ENCODE peak calls at places on chromosome 16, in six cellular contexts. One of them, this sample, is unnamed.
A peak's percentile ranks its signal among the peaks of the same experiment; 100 is the strongest.

GRCh38 chr16:66523861-66524354 is 26.0 kb downstream of the TK2 start:
- DNase-seq in mesenchymal stem cell: no peak
- DNase-seq in left ventricle myocardium inferior: no peak
- DNase-seq in ascending aorta: no peak
- DNase-seq in H9: no peak
- DNase-seq in CD8-positive, alpha-beta memory T cell: peak; percentile 65
- DNase-seq in this sample: no peak

GRCh38 chr16:46911038-46911437 is 26.9 kb downstream of the GPT2 start:
- DNase-seq in H9: no peak
- DNase-seq in left ventricle myocardium inferior: no peak
- DNase-seq in ascending aorta: no peak
- DNase-seq in mesenchymal stem cell: no peak
- DNase-seq in CD8-positive, alpha-beta memory T cell: no peak
- DNase-seq in this sample: no peak

GRCh38 chr16:49278944-49279725 is 2.5 kb downstream of the CBLN1 start:
- DNase-seq in ascending aorta: no peak
- DNase-seq in mesenchymal stem cell: no peak
- DNase-seq in left ventricle myocardium inferior: no peak
- DNase-seq in CD8-positive, alpha-beta memory T cell: no peak
- DNase-seq in H9: peak; percentile 54
- DNase-seq in this sample: no peak

GRCh38 chr16:87056083-87056482 is 261.1 kb downstream of the C16orf95 start:
- DNase-seq in left ventricle myocardium inferior: no peak
- DNase-seq in CD8-positive, alpha-beta memory T cell: no peak
- DNase-seq in H9: peak; percentile 28
- DNase-seq in ascending aorta: peak; percentile 35
- DNase-seq in mesenchymal stem cell: no peak
- DNase-seq in this sample: no peak

GRCh38 chr16:50273888-50274770 is 7.8 kb downstream of the ADCY7 start:
- DNase-seq in CD8-positive, alpha-beta memory T cell: peak; percentile 77
- DNase-seq in H9: no peak
- DNase-seq in mesenchymal stem cell: no peak
- DNase-seq in left ventricle myocardium inferior: no peak
- DNase-seq in ascending aorta: no peak
- DNase-seq in this sample: no peak

GRCh38 chr16:1377406-1378010 is 25.8 kb downstream of the GNPTG start:
- DNase-seq in H9: no peak
- DNase-seq in ascending aorta: no peak
- DNase-seq in CD8-positive, alpha-beta memory T cell: no peak
- DNase-seq in left ventricle myocardium inferior: no peak
- DNase-seq in mesenchymal stem cell: no peak
- DNase-seq in this sample: peak; percentile 35

GRCh38 chr16:54444851-54445523 is 158.4 kb upstream of the IRX3 start:
- DNase-seq in ascending aorta: no peak
- DNase-seq in CD8-positive, alpha-beta memory T cell: no peak
- DNase-seq in left ventricle myocardium inferior: no peak
- DNase-seq in mesenchymal stem cell: peak; percentile 5
- DNase-seq in H9: no peak
- DNase-seq in this sample: no peak

GRCh38 chr16:89141884-89142267 is 29.7 kb upstream of the CDH15 start:
- DNase-seq in mesenchymal stem cell: no peak
- DNase-seq in CD8-positive, alpha-beta memory T cell: peak; percentile 30
- DNase-seq in left ventricle myocardium inferior: no peak
- DNase-seq in ascending aorta: no peak
- DNase-seq in H9: no peak
- DNase-seq in this sample: no peak

GRCh38 chr16:2664522-2665096 is 17.7 kb upstream of the KCTD5 start:
- DNase-seq in H9: no peak
- DNase-seq in CD8-positive, alpha-beta memory T cell: no peak
- DNase-seq in ascending aorta: no peak
- DNase-seq in mesenchymal stem cell: no peak
- DNase-seq in left ventricle myocardium inferior: no peak
- DNase-seq in this sample: no peak

GRCh38 chr16:66359012-66359411 is 7.5 kb upstream of the CDH5 start:
- DNase-seq in CD8-positive, alpha-beta memory T cell: no peak
- DNase-seq in H9: no peak
- DNase-seq in ascending aorta: no peak
- DNase-seq in left ventricle myocardium inferior: no peak
- DNase-seq in mesenchymal stem cell: peak; percentile 18
- DNase-seq in this sample: no peak

GRCh38 chr16:79286646-79287423 is 313.7 kb downstream of the MAF start:
- DNase-seq in ascending aorta: no peak
- DNase-seq in CD8-positive, alpha-beta memory T cell: peak; percentile 58
- DNase-seq in H9: peak; percentile 43
- DNase-seq in mesenchymal stem cell: no peak
- DNase-seq in left ventricle myocardium inferior: peak; percentile 51
- DNase-seq in this sample: peak; percentile 16

GRCh38 chr16:78925071-78925714 is 675.3 kb downstream of the MAF start:
- DNase-seq in H9: peak; percentile 46
- DNase-seq in mesenchymal stem cell: peak; percentile 11
- DNase-seq in CD8-positive, alpha-beta memory T cell: peak; percentile 49
- DNase-seq in ascending aorta: no peak
- DNase-seq in left ventricle myocardium inferior: peak; percentile 19
- DNase-seq in this sample: no peak

GRCh38 chr16:3088450-3088849 is 10.6 kb downstream of the ZSCAN10 start:
- DNase-seq in mesenchymal stem cell: no peak
- DNase-seq in CD8-positive, alpha-beta memory T cell: no peak
- DNase-seq in left ventricle myocardium inferior: no peak
- DNase-seq in H9: no peak
- DNase-seq in ascending aorta: no peak
- DNase-seq in this sample: no peak

GRCh38 chr16:3023669-3024478 is at the start of the genes HCFC1R1 and THOC6:
- DNase-seq in H9: peak; percentile 99
- DNase-seq in left ventricle myocardium inferior: peak; percentile 97
- DNase-seq in mesenchymal stem cell: peak; percentile 98
- DNase-seq in CD8-positive, alpha-beta memory T cell: peak; percentile 97
- DNase-seq in ascending aorta: peak; percentile 99
- DNase-seq in this sample: peak; percentile 97

GRCh38 chr16:3458852-3459361 is 15.4 kb downstream of the NAA60 start:
- DNase-seq in mesenchymal stem cell: peak; percentile 47
- DNase-seq in H9: no peak
- DNase-seq in ascending aorta: peak; percentile 40
- DNase-seq in left ventricle myocardium inferior: no peak
- DNase-seq in CD8-positive, alpha-beta memory T cell: no peak
- DNase-seq in this sample: no peak

GRCh38 chr16:59249049-59249448 is 514.9 kb upstream of the GOT2 start:
- DNase-seq in CD8-positive, alpha-beta memory T cell: no peak
- DNase-seq in ascending aorta: no peak
- DNase-seq in mesenchymal stem cell: no peak
- DNase-seq in H9: peak; percentile 65
- DNase-seq in left ventricle myocardium inferior: no peak
- DNase-seq in this sample: no peak

GRCh38 chr16:48824271-48824670 is 214.3 kb upstream of the N4BP1 start:
- DNase-seq in H9: no peak
- DNase-seq in mesenchymal stem cell: no peak
- DNase-seq in ascending aorta: no peak
- DNase-seq in CD8-positive, alpha-beta memory T cell: no peak
- DNase-seq in left ventricle myocardium inferior: peak; percentile 25
- DNase-seq in this sample: no peak

GRCh38 chr16:30786115-30786935 is 680 bp downstream of the ZNF629 start:
- DNase-seq in mesenchymal stem cell: peak; percentile 85
- DNase-seq in ascending aorta: no peak
- DNase-seq in left ventricle myocardium inferior: no peak
- DNase-seq in CD8-positive, alpha-beta memory T cell: no peak
- DNase-seq in H9: no peak
- DNase-seq in this sample: peak; percentile 46

GRCh38 chr16:4936991-4937781 is at the start of gene PPL:
- DNase-seq in mesenchymal stem cell: no peak
- DNase-seq in ascending aorta: no peak
- DNase-seq in CD8-positive, alpha-beta memory T cell: no peak
- DNase-seq in H9: peak; percentile 98
- DNase-seq in left ventricle myocardium inferior: peak; percentile 72
- DNase-seq in this sample: no peak

GRCh38 chr16:12067714-12068401 is 91.3 kb downstream of the SNX29 start:
- DNase-seq in left ventricle myocardium inferior: no peak
- DNase-seq in CD8-positive, alpha-beta memory T cell: peak; percentile 70
- DNase-seq in ascending aorta: peak; percentile 82
- DNase-seq in H9: peak; percentile 70
- DNase-seq in mesenchymal stem cell: peak; percentile 79
- DNase-seq in this sample: no peak

GRCh38 chr16:89960966-89961365 is 12.4 kb downstream of the DEF8 start:
- DNase-seq in left ventricle myocardium inferior: no peak
- DNase-seq in H9: no peak
- DNase-seq in ascending aorta: no peak
- DNase-seq in mesenchymal stem cell: no peak
- DNase-seq in CD8-positive, alpha-beta memory T cell: no peak
- DNase-seq in this sample: no peak

GRCh38 chr16:61409604-61410003 is 626.6 kb downstream of the CDH8 start:
- DNase-seq in H9: no peak
- DNase-seq in left ventricle myocardium inferior: no peak
- DNase-seq in CD8-positive, alpha-beta memory T cell: no peak
- DNase-seq in mesenchymal stem cell: no peak
- DNase-seq in ascending aorta: no peak
- DNase-seq in this sample: no peak

GRCh38 chr16:54699656-54700055 is 231.0 kb upstream of the IRX5 start:
- DNase-seq in mesenchymal stem cell: no peak
- DNase-seq in H9: no peak
- DNase-seq in ascending aorta: no peak
- DNase-seq in left ventricle myocardium inferior: no peak
- DNase-seq in CD8-positive, alpha-beta memory T cell: no peak
- DNase-seq in this sample: no peak

GRCh38 chr16:70395345-70395901 is 43.5 kb downstream of the ST3GAL2 start:
- DNase-seq in H9: peak; percentile 90
- DNase-seq in mesenchymal stem cell: peak; percentile 41
- DNase-seq in left ventricle myocardium inferior: peak; percentile 63
- DNase-seq in ascending aorta: no peak
- DNase-seq in CD8-positive, alpha-beta memory T cell: peak; percentile 66
- DNase-seq in this sample: no peak

GRCh38 chr16:78324649-78325274 is 225.3 kb downstream of the WWOX start:
- DNase-seq in CD8-positive, alpha-beta memory T cell: no peak
- DNase-seq in ascending aorta: no peak
- DNase-seq in H9: peak; percentile 31
- DNase-seq in mesenchymal stem cell: no peak
- DNase-seq in left ventricle myocardium inferior: no peak
- DNase-seq in this sample: no peak

GRCh38 chr16:83835972-83836566 is 28.3 kb downstream of the HSBP1 start:
- DNase-seq in mesenchymal stem cell: peak; percentile 83
- DNase-seq in CD8-positive, alpha-beta memory T cell: no peak
- DNase-seq in H9: no peak
- DNase-seq in left ventricle myocardium inferior: no peak
- DNase-seq in ascending aorta: no peak
- DNase-seq in this sample: no peak

GRCh38 chr16:31301708-31302400 is 42.1 kb downstream of the ITGAM start:
- DNase-seq in left ventricle myocardium inferior: no peak
- DNase-seq in CD8-positive, alpha-beta memory T cell: no peak
- DNase-seq in H9: no peak
- DNase-seq in mesenchymal stem cell: no peak
- DNase-seq in ascending aorta: no peak
- DNase-seq in this sample: peak; percentile 14

GRCh38 chr16:23035240-23035639 is 114.0 kb downstream of the USP31 start:
- DNase-seq in H9: no peak
- DNase-seq in mesenchymal stem cell: no peak
- DNase-seq in left ventricle myocardium inferior: no peak
- DNase-seq in ascending aorta: no peak
- DNase-seq in CD8-positive, alpha-beta memory T cell: no peak
- DNase-seq in this sample: no peak

DNA sequence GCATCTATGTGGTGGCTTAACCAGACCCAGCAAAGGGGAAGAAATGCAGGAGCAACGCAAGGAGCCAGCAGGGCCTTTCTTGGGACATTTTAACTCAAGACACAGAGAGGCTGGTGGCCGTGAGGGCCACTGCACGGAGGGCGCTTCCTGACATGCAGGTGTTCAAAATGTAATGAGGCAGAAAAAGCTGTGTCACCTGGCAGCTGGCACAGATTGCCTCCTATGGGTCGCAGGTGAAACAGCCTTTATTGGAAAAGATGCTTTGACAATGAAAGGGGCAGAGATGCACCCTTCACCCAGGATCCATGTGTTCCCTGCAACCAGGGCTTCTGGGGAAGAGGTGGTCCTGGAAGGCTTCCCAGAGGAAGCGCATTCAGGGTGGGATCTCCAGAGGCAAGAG is 219.3 kb downstream of the XYLT1 start:
- DNase-seq in left ventricle myocardium inferior: no peak
- DNase-seq in CD8-positive, alpha-beta memory T cell: no peak
- DNase-seq in mesenchymal stem cell: no peak
- DNase-seq in ascending aorta: no peak
- DNase-seq in H9: no peak
- DNase-seq in this sample: no peak
- H3K27ac ChIP-seq in left ventricle myocardium inferior: no peak overlapping the region
- H3K27ac ChIP-seq in CD8-positive, alpha-beta memory T cell: no peak overlapping the region
- H3K27ac ChIP-seq in mesenchymal stem cell: no peak overlapping the region
- H3K27ac ChIP-seq in ascending aorta: no peak overlapping the region
- H3K27ac ChIP-seq in H9: no peak overlapping the region
- H3K27ac ChIP-seq in this sample: no peak overlapping the region

GRCh38 chr16:11039726-11040125 is 95.4 kb downstream of the CLEC16A start:
- DNase-seq in left ventricle myocardium inferior: no peak
- DNase-seq in CD8-positive, alpha-beta memory T cell: no peak
- DNase-seq in mesenchymal stem cell: no peak
- DNase-seq in ascending aorta: peak; percentile 47
- DNase-seq in H9: no peak
- DNase-seq in this sample: no peak
- H3K27ac ChIP-seq in left ventricle myocardium inferior: no peak overlapping the region
- H3K27ac ChIP-seq in CD8-positive, alpha-beta memory T cell: no peak overlapping the region
- H3K27ac ChIP-seq in mesenchymal stem cell: no peak overlapping the region
- H3K27ac ChIP-seq in ascending aorta: no peak overlapping the region
- H3K27ac ChIP-seq in H9: no peak overlapping the region
- H3K27ac ChIP-seq in this sample: no peak overlapping the region

GRCh38 chr16:28311413-28311812 is 19.1 kb downstream of the SBK1 start:
- DNase-seq in left ventricle myocardium inferior: no peak
- DNase-seq in H9: no peak
- DNase-seq in CD8-positive, alpha-beta memory T cell: no peak
- DNase-seq in mesenchymal stem cell: no peak
- DNase-seq in ascending aorta: no peak
- DNase-seq in this sample: no peak
- H3K27ac ChIP-seq in left ventricle myocardium inferior: no peak overlapping the region
- H3K27ac ChIP-seq in H9: no peak overlapping the region
- H3K27ac ChIP-seq in CD8-positive, alpha-beta memory T cell: no peak overlapping the region
- H3K27ac ChIP-seq in mesenchymal stem cell: no peak overlapping the region
- H3K27ac ChIP-seq in ascending aorta: no peak overlapping the region
- H3K27ac ChIP-seq in this sample: no peak overlapping the region

DNA sequence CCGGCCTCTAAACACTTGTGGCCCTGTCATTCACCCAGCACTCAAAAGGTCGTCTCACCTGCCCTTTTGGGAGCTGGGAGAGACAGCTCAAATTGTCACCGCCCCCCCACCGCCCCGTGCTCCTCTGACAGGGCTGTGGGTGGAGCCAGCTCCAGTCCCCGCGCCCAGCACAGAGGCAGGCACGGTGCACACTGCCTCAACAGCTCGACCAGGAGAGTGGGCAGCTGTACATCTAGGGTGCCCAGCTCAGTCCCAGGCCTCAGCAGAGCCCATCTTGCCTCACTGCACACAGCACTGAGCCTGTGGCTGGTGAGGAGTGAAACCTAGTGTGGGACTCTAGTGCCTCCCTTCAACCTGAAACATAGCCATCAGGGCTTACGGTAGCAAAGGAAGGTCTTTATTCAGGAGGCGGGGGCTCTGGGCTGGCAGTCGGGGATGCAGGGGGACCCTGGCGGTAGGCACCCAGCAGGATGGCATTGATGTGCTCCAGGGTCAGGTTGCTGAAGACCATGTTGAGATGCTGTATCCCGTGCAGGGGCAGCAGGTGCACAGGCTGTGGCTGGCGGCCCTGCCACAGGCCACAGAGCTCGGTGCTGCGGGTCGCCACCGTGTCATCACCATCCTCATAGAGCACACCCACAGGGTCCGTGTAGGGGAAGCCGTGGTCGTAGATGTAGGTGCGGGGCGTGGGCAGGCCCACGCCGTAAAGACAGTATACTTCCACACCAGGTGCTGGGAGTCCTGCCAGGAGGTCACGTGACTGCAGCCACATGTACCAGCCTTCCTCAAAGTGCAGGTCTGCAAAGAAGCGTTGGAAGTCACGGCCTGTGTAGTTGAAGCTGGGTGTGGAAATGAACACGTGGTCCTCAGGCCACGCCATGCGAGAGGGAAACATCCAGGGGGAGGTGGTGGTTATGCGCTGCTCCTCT is 3.1 kb upstream of the PSMB10 start:
- DNase-seq in left ventricle myocardium inferior: peak; percentile 48
- DNase-seq in mesenchymal stem cell: no peak
- DNase-seq in ascending aorta: no peak
- DNase-seq in H9: no peak
- DNase-seq in CD8-positive, alpha-beta memory T cell: peak; percentile 67
- DNase-seq in this sample: no peak
- H3K27ac ChIP-seq in left ventricle myocardium inferior: peak overlapping the region; percentile 36
- H3K27ac ChIP-seq in mesenchymal stem cell: no peak overlapping the region
- H3K27ac ChIP-seq in ascending aorta: peak overlapping the region; percentile 17
- H3K27ac ChIP-seq in H9: no peak overlapping the region
- H3K27ac ChIP-seq in CD8-positive, alpha-beta memory T cell: no peak overlapping the region
- H3K27ac ChIP-seq in this sample: no peak overlapping the region